ENCODE peak calls at places on chromosomes 2 and 18, in nine cellular contexts. O is NCI-H1092; Q is dorsolateral prefrontal cortex; E is astrocyte of the cerebellum; A is HEK293T; D is activated CD4-positive, CD25-positive, alpha-beta regulatory T cell; G is OCI-M1; B is stimulated activated CD8-positive, alpha-beta memory T cell treated with anti-CD3 and anti-CD28 coated beads, Interleukin-12 subunit alpha, Interleukin-12 subunit beta, amount 100 ng/mL, for 4 hours; J is H54. S is an unnamed sample.

GRCh38 chr2:214450118-214450894 is 39.5 kb downstream of the VWC2L start:
- DNase-seq in E (no peak), G (no peak), O (no peak), D (no peak), J (no peak), B (no peak), A (no peak), Q (no peak), S (no peak)

GRCh38 chr2:205740381-205740780 is 58.1 kb downstream of the NRP2 start:
- DNase-seq in G (no peak), Q (no peak), O (no peak), A (no peak), B (no peak), J (no peak), E (no peak), D (no peak), S (no peak)

GRCh38 chr2:241772063-241772499 is 4.5 kb upstream of the GAL3ST2 start:
- DNase-seq in O (no peak), A (no peak), J (no peak), G (peak), B (no peak), D (no peak), E (no peak), Q (no peak), S (no peak)

GRCh38 chr2:64456298-64456697 is 2.3 kb downstream of the LGALSL start:
- DNase-seq in G (no peak), O (no peak), E (no peak), Q (no peak), A (no peak), D (no peak), B (no peak), J (no peak), S (no peak)

GRCh38 chr2:8574196-8575010 is 107.5 kb upstream of the ID2 start:
- DNase-seq in G (no peak), B (no peak), D (no peak), E (no peak), A (no peak), Q (no peak), O (no peak), J (peak), S (no peak)

GRCh38 chr2:105515581-105516415 is 116.9 kb upstream of the FHL2 start:
- DNase-seq in D (no peak), G (no peak), J (no peak), Q (no peak), E (no peak), B (no peak), A (no peak), O (peak), S (no peak)

GRCh38 chr2:225366731-225367130 is 32.8 kb upstream of the NYAP2 start:
- DNase-seq in J (no peak), Q (no peak), G (no peak), B (no peak), D (no peak), O (no peak), E (no peak), A (no peak), S (no peak)

GRCh38 chr18:64055019-64055418 is 85.1 kb downstream of the SERPINB8 start:
- DNase-seq in E (no peak), Q (no peak), G (no peak), J (no peak), O (no peak), B (no peak), A (no peak), D (no peak), S (no peak)

GRCh38 chr18:74367905-74368304 is 52.3 kb downstream of the C18orf63 start:
- DNase-seq in O (no peak), J (no peak), Q (no peak), A (no peak), B (no peak), G (no peak), D (no peak), E (no peak), S (no peak)

GRCh38 chr18:36075862-36076587 is 8.7 kb upstream of the RPRD1A start:
- DNase-seq in E (peak), D (no peak), O (no peak), J (no peak), B (no peak), G (peak), A (no peak), Q (no peak), S (peak)

S was measured in GM04504.